ENCODE peak calls at places on chromosomes 12 and 14, in ten cellular contexts. W, L, P, A, J, D, U, M, F and R are unnamed samples.

GRCh38 chr14:54599932-54600331 is 33.0 kb downstream of the SAMD4A start:
- DNase-seq in P (no peak), F (peak), A (no peak), W (no peak), M (no peak), D (no peak), J (no peak), L (no peak), U (no peak), R (no peak)

GRCh38 chr12:106956048-106956935 is 585 bp downstream of the TMEM263 start:
- DNase-seq in J (peak), P (no peak), M (peak), A (peak), D (peak), L (peak), U (peak), W (peak), F (peak), R (no peak)

GRCh38 chr12:65962921-65963883 is 138.9 kb downstream of the HMGA2 start:
- DNase-seq in U (peak), F (no peak), W (no peak), D (no peak), A (no peak), J (no peak), P (no peak), M (no peak), L (no peak), R (peak)

GRCh38 chr14:53979747-53980642 is 23.4 kb upstream of the BMP4 start:
- DNase-seq in A (no peak), L (peak), P (no peak), F (peak), U (no peak), D (no peak), J (peak), W (no peak), M (no peak), R (no peak)

GRCh38 chr12:1731019-1731687 is 40.3 kb downstream of the ADIPOR2 start:
- DNase-seq in A (no peak), U (no peak), D (no peak), F (no peak), W (no peak), L (no peak), J (no peak), P (no peak), M (no peak), R (no peak)

GRCh38 chr14:93784878-93785277 is 3.4 kb downstream of the PRIMA1 start:
- DNase-seq in J (no peak), W (no peak), U (no peak), F (no peak), L (no peak), A (no peak), D (no peak), M (no peak), P (no peak), R (no peak)

GRCh38 chr14:104843442-104844305 is 21.4 kb upstream of the CEP170B start:
- DNase-seq in M (no peak), W (peak), L (no peak), A (peak), D (no peak), U (no peak), J (no peak), P (no peak), F (peak), R (no peak)

GRCh38 chr12:55996715-55997534 is at the start of gene SUOX:
- DNase-seq in L (peak), P (peak), U (peak), D (peak), J (peak), F (peak), M (peak), W (peak), A (peak), R (peak)

GRCh38 chr14:99188721-99189120 is 83.3 kb downstream of the BCL11B start:
- DNase-seq in P (no peak), A (peak), D (no peak), W (no peak), L (no peak), U (no peak), J (no peak), M (no peak), F (no peak), R (no peak)

GRCh38 chr14:101893759-101894158 is 70.6 kb upstream of the DYNC1H1 start:
- DNase-seq in W (no peak), M (no peak), F (no peak), A (no peak), D (no peak), P (no peak), L (no peak), J (no peak), U (no peak), R (no peak)

GRCh38 chr14:90409209-90409730 is 12.4 kb downstream of the CALM1 start:
- DNase-seq in A (peak), M (peak), F (peak), P (no peak), U (no peak), L (peak), W (no peak), J (peak), D (peak), R (no peak)

GRCh38 chr12:78002878-78003277 is 172.2 kb downstream of the NAV3 start:
- DNase-seq in W (no peak), D (no peak), A (no peak), J (no peak), M (no peak), P (no peak), F (no peak), L (no peak), U (no peak), R (no peak)

GRCh38 chr12:15599266-15600037 is 189.7 kb downstream of the EPS8 start:
- DNase-seq in P (no peak), W (no peak), F (peak), A (peak), M (no peak), U (no peak), L (no peak), J (peak), D (peak), R (no peak)

GRCh38 chr14:49769171-49769570 is 1.2 kb downstream of the KLHDC2 start:
- DNase-seq in M (no peak), W (no peak), P (no peak), U (no peak), F (peak), J (peak), D (no peak), A (no peak), L (no peak), R (no peak)

GRCh38 chr14:69483765-69484443 is 624 bp upstream of the PLEKHD1 start:
- DNase-seq in J (no peak), A (peak), P (no peak), D (no peak), M (no peak), F (peak), L (peak), U (peak), W (no peak), R (no peak)

GRCh38 chr12:1793426-1794210 is 26.7 kb upstream of the LRTM2 start:
- DNase-seq in L (no peak), D (no peak), F (no peak), J (no peak), A (no peak), M (no peak), U (no peak), P (no peak), W (peak), R (no peak)

GRCh38 chr14:68089146-68089715 is 269.7 kb downstream of the RAD51B start:
- DNase-seq in W (no peak), J (no peak), M (no peak), U (no peak), D (no peak), L (no peak), A (peak), F (no peak), P (no peak), R (no peak)

GRCh38 chr14:61042220-61042619 is 61.2 kb downstream of the SLC38A6 start:
- DNase-seq in M (no peak), F (no peak), L (no peak), P (no peak), A (no peak), J (no peak), W (no peak), D (no peak), U (no peak), R (no peak)

GRCh38 chr12:51926718-51927117 is 19.4 kb downstream of the ACVRL1 start:
- DNase-seq in L (no peak), D (no peak), F (no peak), M (no peak), J (no peak), A (no peak), U (peak), W (no peak), P (no peak), R (no peak)

GRCh38 chr12:132557969-132558856 is 52.2 kb downstream of the LRCOL1 start:
- DNase-seq in U (no peak), D (no peak), L (no peak), P (no peak), M (no peak), F (no peak), A (no peak), J (no peak), W (no peak), R (no peak)

GRCh38 chr12:130764073-130764472 is 48.0 kb upstream of the RIMBP2 start:
- DNase-seq in L (no peak), J (no peak), P (no peak), D (no peak), F (peak), W (no peak), A (no peak), M (no peak), U (no peak), R (no peak)

GRCh38 chr12:80101126-80101525 is 1.8 kb downstream of the OTOGL start:
- DNase-seq in W (no peak), F (peak), M (no peak), D (no peak), L (no peak), P (no peak), J (no peak), A (no peak), U (no peak), R (no peak)

GRCh38 chr14:20409226-20409625 is 4.1 kb downstream of the TEP1 start:
- DNase-seq in U (no peak), D (no peak), J (no peak), P (no peak), A (no peak), W (no peak), F (peak), L (no peak), M (no peak), R (no peak)

GRCh38 chr12:26736563-26737486 is 96.2 kb downstream of the ITPR2 start:
- DNase-seq in W (no peak), M (no peak), L (no peak), J (peak), D (no peak), U (no peak), A (no peak), F (peak), P (no peak), R (no peak)

GRCh38 chr12:39966251-39966650 is 139.6 kb downstream of the SLC2A13 start:
- DNase-seq in W (no peak), M (no peak), A (no peak), D (no peak), J (no peak), U (no peak), L (no peak), P (no peak), F (no peak), R (no peak)

GRCh38 chr14:100851586-100851916 is 25.6 kb downstream of the MEG3 start:
- DNase-seq in A (no peak), W (no peak), U (no peak), M (no peak), J (no peak), F (no peak), D (no peak), L (no peak), P (no peak), R (no peak)

GRCh38 chr12:44286336-44286735 is 450.5 kb downstream of the TMEM117 start:
- DNase-seq in J (no peak), L (no peak), M (no peak), A (no peak), F (peak), D (no peak), U (no peak), W (no peak), P (no peak), R (no peak)

GRCh38 chr12:89140141-89140540 is 212.2 kb downstream of the DUSP6 start:
- DNase-seq in D (no peak), P (no peak), A (no peak), M (no peak), L (no peak), U (no peak), F (peak), J (no peak), W (no peak), R (no peak)

GRCh38 chr12:112013601-112014402 is 576 bp downstream of the ERP29 start:
- DNase-seq in D (peak), A (peak), P (no peak), M (peak), L (peak), J (peak), W (peak), F (peak), U (peak), R (no peak)

GRCh38 chr12:4997939-4998338 is 45.7 kb upstream of the KCNA5 start:
- DNase-seq in J (peak), P (no peak), F (peak), U (no peak), D (peak), M (no peak), A (no peak), W (no peak), L (peak), R (no peak)

GRCh38 chr12:6769003-6769389 is 2.8 kb downstream of the PTMS start:
- DNase-seq in U (no peak), P (no peak), A (no peak), D (peak), M (no peak), W (peak), L (peak), J (no peak), F (peak), R (no peak)